ENCODE peak calls at places on chromosomes 5 and 9, in six cellular contexts. E is IMR-90, J is body of pancreas, C is heart left ventricle, B is upper lobe of left lung, V is lower leg skin. F is an unnamed sample.

GRCh38 chr5:171388816-171389168 is 1.1 kb downstream of the NPM1 start:
- DNase-seq in V (no peak), J (no peak), E (no peak), B (no peak), C (no peak), F (no peak)

GRCh38 chr5:28576022-28576421 is 1537.6 kb upstream of the CDH9 start:
- DNase-seq in J (no peak), V (no peak), E (no peak), C (no peak), B (no peak), F (no peak)

GRCh38 chr5:157533011-157533481 is 42.5 kb downstream of the ADAM19 start:
- DNase-seq in C (peak; percentile 56), B (no peak), E (no peak), J (no peak), V (peak; percentile 74), F (no peak)

GRCh38 chr5:54547711-54548250 is 30.2 kb downstream of the SNX18 start:
- DNase-seq in E (peak; percentile 90), B (no peak), C (peak; percentile 69), J (no peak), V (peak; percentile 94), F (peak; percentile 84)

GRCh38 chr5:139481122-139481533 is 1.4 kb downstream of the STING1 start:
- DNase-seq in C (peak; percentile 58), J (no peak), B (peak; percentile 75), E (no peak), V (no peak), F (no peak)

GRCh38 chr5:77418601-77419591 is 73.2 kb downstream of the WDR41 start:
- DNase-seq in J (no peak), C (no peak), E (peak; percentile 45), B (no peak), V (no peak), F (no peak)

GRCh38 chr5:75197746-75198145 is 38.9 kb downstream of the ANKRD31 start:
- DNase-seq in J (no peak), V (no peak), B (no peak), C (no peak), E (no peak), F (no peak)

GRCh38 chr5:35357973-35358372 is 127.7 kb upstream of the PRLR start:
- DNase-seq in C (no peak), B (no peak), E (no peak), J (no peak), V (no peak), F (no peak)

GRCh38 chr5:10655041-10655685 is 91.3 kb downstream of the ANKRD33B start:
- DNase-seq in V (peak; percentile 58), C (no peak), J (no peak), B (no peak), E (no peak), F (no peak)

GRCh38 chr5:15835514-15835913 is 335.5 kb downstream of the FBXL7 start:
- DNase-seq in B (no peak), J (no peak), V (no peak), E (peak; percentile 38), C (no peak), F (no peak)

GRCh38 chr5:72079288-72079687 is 28.0 kb upstream of the MAP1B start:
- DNase-seq in B (no peak), V (no peak), J (peak; percentile 11), E (no peak), C (peak; percentile 44), F (no peak)

GRCh38 chr9:133269537-133270357 is 5.3 kb downstream of the ABO start:
- DNase-seq in V (peak; percentile 34), B (no peak), J (peak; percentile 8), E (no peak), C (no peak), F (no peak)

GRCh38 chr5:180494060-180494509 is at the start of gene CNOT6:
- DNase-seq in C (peak; percentile 93), B (peak; percentile 93), E (peak; percentile 93), V (peak; percentile 98), J (peak; percentile 96), F (peak; percentile 85)
- TF ChIP-seq POLR2A in C (no peak), B (no peak), E (peak; percentile 44), V (no peak), J (peak; percentile 35), F (peak; percentile 48)

DNA sequence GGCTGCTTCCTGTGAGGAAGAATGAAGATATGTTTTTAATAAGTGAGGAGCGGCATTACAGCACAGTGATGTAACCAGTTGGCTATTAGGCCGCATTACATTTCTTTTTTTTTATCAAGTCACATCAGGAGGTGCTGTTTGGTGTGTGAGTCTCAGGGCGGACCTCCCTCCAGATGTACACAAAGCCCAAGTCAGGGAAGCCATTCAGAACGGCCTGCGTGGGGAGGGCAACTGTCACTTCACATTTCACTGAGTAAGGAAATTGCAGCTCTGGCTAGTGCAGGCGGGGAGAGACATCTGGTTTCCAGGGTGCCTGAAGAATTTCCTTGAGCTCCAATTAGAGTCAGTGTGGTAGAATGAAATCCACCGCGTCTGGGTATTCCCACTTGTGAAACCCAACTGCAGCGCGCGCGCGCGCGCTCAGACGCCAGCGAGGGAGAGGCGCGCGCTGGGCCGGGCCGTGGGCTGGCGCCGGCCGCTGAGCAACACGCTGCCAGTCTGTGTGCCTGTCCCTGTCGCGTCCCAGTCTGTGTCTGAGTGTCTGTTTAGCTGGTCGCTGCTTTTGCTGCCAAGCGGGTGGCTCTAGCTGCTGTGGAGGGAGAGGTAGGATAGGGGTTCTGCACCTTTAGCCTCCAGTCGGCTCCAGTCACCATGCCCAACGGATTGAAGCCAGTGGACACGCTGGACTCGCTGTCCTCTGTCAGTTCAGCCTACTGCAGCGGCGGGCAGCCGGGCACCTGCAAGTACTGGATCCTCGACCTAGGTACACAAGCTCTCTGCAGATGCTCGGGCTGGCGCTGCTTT is 140.8 kb upstream of the OTULINL start:
- DNase-seq in C (peak; percentile 66), V (peak; percentile 89), E (peak; percentile 97), B (no peak), J (no peak), F (peak; percentile 68)
- TF ChIP-seq POLR2A in C (no peak), V (no peak), E (peak; percentile 19), B (no peak), J (peak; percentile 22), F (peak; percentile 62)

GRCh38 chr5:1009359-1010180 is 968 bp downstream of the NKD2 start:
- DNase-seq in E (no peak), B (peak; percentile 18), C (peak; percentile 26), V (peak; percentile 83), J (peak; percentile 10), F (no peak)

GRCh38 chr5:1007681-1008450 is 736 bp upstream of the NKD2 start:
- DNase-seq in V (peak; percentile 85), E (no peak), C (peak; percentile 39), J (peak; percentile 10), B (peak; percentile 20), F (peak; percentile 8)

GRCh38 chr5:1010181-1010510 is 1.5 kb downstream of the NKD2 start:
- DNase-seq in B (no peak), E (no peak), J (peak; percentile 8), C (peak; percentile 42), V (peak; percentile 78), F (no peak)

GRCh38 chr5:1007221-1007680 is 1.4 kb upstream of the NKD2 start:
- DNase-seq in J (peak; percentile 9), V (no peak), B (no peak), C (no peak), E (no peak), F (no peak)

DNA sequence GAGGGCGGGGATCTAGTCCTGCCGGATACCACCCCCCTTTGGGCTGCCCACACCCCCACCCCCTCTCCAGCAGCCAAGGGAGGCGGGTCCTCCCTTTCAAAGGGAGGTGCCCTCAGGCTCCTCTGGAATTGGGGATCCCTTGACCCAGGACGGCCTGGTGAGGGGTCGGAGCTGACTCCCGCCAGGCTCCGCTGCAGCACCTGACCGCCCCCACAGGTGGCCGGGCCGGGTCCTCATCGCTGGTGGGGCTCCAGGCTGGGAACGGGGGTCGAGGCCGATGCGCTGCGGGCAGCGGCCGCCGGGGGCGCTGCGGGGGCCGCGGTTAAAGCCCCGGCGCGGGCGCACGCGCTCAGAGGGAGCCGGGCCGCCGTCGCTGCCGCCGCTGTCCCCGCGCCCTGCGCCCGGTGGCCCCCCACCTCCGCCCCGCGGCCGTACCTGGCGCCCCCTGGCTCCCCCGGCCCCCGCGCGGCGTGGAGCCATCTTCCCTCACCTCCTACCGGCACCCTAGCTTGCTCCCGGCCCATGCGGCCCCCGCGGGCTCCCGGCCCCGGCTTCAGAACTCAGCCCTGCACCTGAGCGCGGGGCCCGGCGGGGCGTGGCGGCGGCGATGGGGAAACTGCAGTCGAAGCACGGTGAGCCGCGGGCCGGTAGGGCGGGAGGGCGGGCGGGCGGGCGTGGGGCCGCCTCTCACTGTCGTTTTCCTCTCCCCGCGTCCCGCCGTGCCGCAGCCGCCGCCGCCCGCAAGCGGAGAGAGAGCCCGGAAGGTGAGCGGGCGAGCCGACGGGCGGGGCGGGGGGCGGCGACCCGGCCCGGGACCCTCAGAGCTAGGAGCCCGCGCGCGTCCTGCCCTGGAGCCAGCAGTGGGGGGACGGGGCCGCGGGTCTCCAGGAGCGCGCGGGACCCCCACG is at the start of gene NKD2:
- DNase-seq in C (peak; percentile 38), E (no peak), J (peak; percentile 32), V (peak; percentile 86), B (no peak), F (peak; percentile 8)
- TF ChIP-seq POLR2A in C (no peak), E (no peak), J (no peak), V (no peak), B (no peak), F (no peak)

GRCh38 chr9:128702445-128702948 is at the start of gene PKN3:
- DNase-seq in V (peak; percentile 97), E (peak; percentile 66), B (peak; percentile 85), C (peak; percentile 87), J (peak; percentile 88), F (peak; percentile 80)
- TF ChIP-seq POLR2A in V (no peak), E (no peak), B (peak; percentile 46), C (no peak), J (peak; percentile 40), F (no peak)

GRCh38 chr5:143576721-143577484 is 173.4 kb upstream of the NR3C1 start:
- DNase-seq in B (peak; percentile 41), V (no peak), J (no peak), E (peak; percentile 85), C (no peak), F (no peak)
- TF ChIP-seq POLR2A in B (no peak), V (no peak), J (no peak), E (no peak), C (no peak), F (no peak)

GRCh38 chr9:128067622-128067897 is 440 bp upstream of the NAIF1 start:
- DNase-seq in J (no peak), E (no peak), V (no peak), C (no peak), B (no peak), F (no peak)
- TF ChIP-seq POLR2A in J (no peak), E (peak; percentile 75), V (no peak), C (no peak), B (no peak), F (no peak)